ENCODE peak calls at places on chromosomes 2 and 18, in four cellular contexts. E, W, O and Z are unnamed samples.

GRCh38 chr2:56444339-56444738 is 260.5 kb downstream of the CCDC85A start:
- DNase-seq in W (no peak), E (no peak), O (no peak), Z (peak; percentile 30)

GRCh38 chr2:212726403-212726802 is 187.8 kb upstream of the ERBB4 start:
- DNase-seq in O (no peak), E (no peak), W (no peak), Z (peak; percentile 8)

GRCh38 chr2:101830555-101830954 is 133.0 kb downstream of the MAP4K4 start:
- DNase-seq in O (peak; percentile 91), W (no peak), E (peak; percentile 97), Z (no peak)

GRCh38 chr2:236745420-236746210 is 176.0 kb downstream of the ACKR3 start:
- DNase-seq in E (peak; percentile 78), W (no peak), O (peak; percentile 55), Z (peak; percentile 92)

GRCh38 chr18:26965206-26965605 is 99.7 kb upstream of the AQP4 start:
- DNase-seq in W (no peak), E (no peak), O (no peak), Z (no peak)

GRCh38 chr2:84919885-84920580 is 14.6 kb downstream of the TMSB10 start:
- DNase-seq in E (peak; percentile 97), O (peak; percentile 99), W (no peak), Z (peak; percentile 80)

GRCh38 chr18:31791817-31792579 is 31.3 kb upstream of the SLC25A52 start:
- DNase-seq in W (no peak), O (no peak), E (no peak), Z (no peak)

GRCh38 chr18:41395695-41396094 is 559.3 kb upstream of the PIK3C3 start:
- DNase-seq in W (no peak), E (no peak), O (peak; percentile 1), Z (peak; percentile 4)

GRCh38 chr18:48632676-48633257 is 93.9 kb downstream of the CTIF start:
- DNase-seq in O (no peak), W (no peak), E (no peak), Z (no peak)

GRCh38 chr2:149040451-149040850 is 2.0 kb downstream of the LYPD6B start:
- DNase-seq in O (no peak), E (no peak), W (no peak), Z (peak; percentile 86)

GRCh38 chr2:70923378-70924015 is 12.2 kb upstream of the ATP6V1B1 start:
- DNase-seq in W (no peak), E (no peak), O (no peak), Z (peak; percentile 71)

GRCh38 chr18:25825066-25825465 is 265.3 kb downstream of the SS18 start:
- DNase-seq in W (no peak), E (peak; percentile 52), O (no peak), Z (no peak)

GRCh38 chr2:207403950-207404349 is 125.8 kb upstream of the CREB1 start:
- DNase-seq in W (no peak), E (no peak), O (no peak), Z (no peak)

GRCh38 chr18:48019557-48019956 is 89.1 kb upstream of the SMAD2 start:
- DNase-seq in W (no peak), O (no peak), E (no peak), Z (no peak)

GRCh38 chr2:203567786-203568185 is 32.7 kb upstream of the RAPH1 start:
- DNase-seq in E (no peak), W (no peak), O (no peak), Z (no peak)

GRCh38 chr2:148906136-148906535 is 31.1 kb downstream of the KIF5C start:
- DNase-seq in O (no peak), E (no peak), W (no peak), Z (no peak)

GRCh38 chr18:37838086-37838485 is 272.5 kb upstream of the CELF4 start:
- DNase-seq in O (no peak), E (no peak), W (no peak), Z (no peak)

GRCh38 chr2:153287109-153287801 is 191.3 kb downstream of the RPRM start:
- DNase-seq in O (no peak), W (peak; percentile 46), E (no peak), Z (peak; percentile 84)

GRCh38 chr2:227853765-227854271 is 17.6 kb upstream of the DAW1 start:
- DNase-seq in E (peak; percentile 28), O (peak; percentile 30), W (no peak), Z (no peak)

GRCh38 chr18:13645093-13645492 is 81.3 kb downstream of the FAM210A start:
- DNase-seq in E (no peak), O (no peak), W (no peak), Z (no peak)

GRCh38 chr18:30970201-30970816 is 72.2 kb downstream of the DSC3 start:
- DNase-seq in O (peak; percentile 2), W (no peak), E (peak; percentile 26), Z (peak; percentile 49)

GRCh38 chr18:22704627-22704918 is 228.6 kb upstream of the RBBP8 start:
- DNase-seq in O (no peak), E (no peak), W (no peak), Z (no peak)

GRCh38 chr18:36322408-36322728 is 24.9 kb downstream of the FHOD3 start:
- DNase-seq in W (no peak), E (no peak), O (no peak), Z (no peak)

GRCh38 chr2:4780679-4781078 is 911.5 kb upstream of the SOX11 start:
- DNase-seq in E (no peak), O (no peak), W (no peak), Z (no peak)

GRCh38 chr2:141331127-141331526 is 799.7 kb downstream of the LRP1B start:
- DNase-seq in E (peak; percentile 86), O (peak; percentile 86), W (no peak), Z (peak; percentile 36)

GRCh38 chr18:23710068-23710527 is 20.8 kb downstream of the LAMA3 start:
- DNase-seq in E (no peak), W (no peak), O (peak; percentile 20), Z (peak; percentile 47)

GRCh38 chr2:121479882-121480522 is 50.7 kb upstream of the RNU4ATAC start:
- DNase-seq in W (no peak), E (no peak), O (no peak), Z (peak; percentile 82)

GRCh38 chr18:51039138-51040112 is 9.4 kb downstream of the SMAD4 start:
- DNase-seq in E (peak; percentile 42), W (no peak), O (peak; percentile 46), Z (peak; percentile 78)

GRCh38 chr18:76493213-76494107 is 1.6 kb downstream of the ZNF516 start:
- DNase-seq in W (peak; percentile 43), O (peak; percentile 72), E (peak; percentile 70), Z (peak; percentile 67)

GRCh38 chr18:59631583-59632181 is 65.5 kb downstream of the CCBE1 start:
- DNase-seq in W (peak; percentile 49), E (peak; percentile 30), O (peak; percentile 58), Z (peak; percentile 53)

GRCh38 chr2:127637725-127638252 is 8.2 kb upstream of the GPR17 start:
- DNase-seq in O (peak; percentile 77), W (no peak), E (peak; percentile 82), Z (peak; percentile 99)

GRCh38 chr18:78159397-78159796 is 820.2 kb upstream of the SALL3 start:
- DNase-seq in E (no peak), W (no peak), O (no peak), Z (no peak)

GRCh38 chr2:239399404-239399999 is 1.3 kb downstream of the HDAC4 start:
- DNase-seq in E (peak; percentile 59), O (peak; percentile 8), W (no peak), Z (peak; percentile 22)

GRCh38 chr2:54725343-54726099 is 2.1 kb downstream of the EML6 start:
- DNase-seq in O (no peak), W (no peak), E (no peak), Z (peak; percentile 3)

GRCh38 chr2:161059388-161059787 is 100.8 kb upstream of the TANK start:
- DNase-seq in W (no peak), O (no peak), E (no peak), Z (no peak)

GRCh38 chr2:99989905-99990304 is 152.5 kb downstream of the AFF3 start:
- DNase-seq in E (no peak), W (no peak), O (no peak), Z (no peak)

DNA sequence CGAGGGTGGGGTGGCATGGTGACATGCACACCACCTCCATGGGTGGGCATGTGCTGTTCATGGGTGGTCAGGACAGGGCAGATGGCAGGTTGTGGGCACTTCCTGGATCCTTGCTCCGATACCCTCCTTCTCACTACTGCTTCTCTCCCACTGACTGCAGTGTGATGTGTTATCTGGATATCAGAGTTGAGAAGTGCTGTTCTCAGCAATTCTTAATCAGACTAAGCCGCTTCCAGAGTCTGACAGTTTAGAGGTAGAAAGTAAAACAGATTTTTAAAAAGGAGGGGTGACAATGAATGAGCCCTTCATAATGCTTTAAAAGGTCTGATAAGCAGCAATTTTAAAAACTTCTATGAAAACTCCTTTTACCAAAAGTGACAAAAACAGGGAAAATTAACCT is 33.9 kb downstream of the SIGLEC15 start:
- DNase-seq in O (no peak), E (no peak), W (no peak), Z (no peak)
- H3K36me3 ChIP-seq in O (peaks cover 45% of the 10 kb centered on the region), E (peaks cover 97% of the 10 kb centered on the region), W (peaks cover 22% of the 10 kb centered on the region), Z (no peaks in the 10 kb centered on the region)

DNA sequence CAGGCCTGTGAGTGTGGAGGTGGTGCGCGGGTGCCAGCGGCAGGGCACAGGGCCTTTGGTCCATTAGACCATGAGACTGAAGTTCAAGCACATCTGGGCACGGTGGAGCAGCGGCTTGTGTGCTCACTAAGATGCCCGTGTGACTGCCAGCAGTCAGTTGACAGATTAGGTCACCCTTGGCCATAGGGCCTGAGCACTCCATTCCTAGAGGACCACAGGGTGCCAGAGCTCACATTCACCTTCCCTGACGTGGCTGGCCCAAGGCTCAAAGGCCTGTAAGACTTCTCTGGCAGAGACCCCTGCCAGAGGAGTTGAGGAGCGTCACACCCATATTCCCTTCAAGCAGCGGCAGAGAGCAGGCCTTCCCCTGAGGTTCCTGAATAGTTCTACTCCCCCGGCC is 650 bp downstream of the LHCGR start:
- DNase-seq in E (no peak), O (no peak), W (no peak), Z (peak; percentile 47)
- H2BK15ac ChIP-seq in E (no peak overlapping the region), O (no peak overlapping the region), W (peak overlapping the region; percentile 66), Z (no peak overlapping the region)

GRCh38 chr2:222939979-222940378 is 79.1 kb downstream of the ACSL3 start:
- DNase-seq in O (no peak), W (no peak), E (no peak), Z (no peak)
- H3K36me3 ChIP-seq in O (peaks cover 16% of the 10 kb centered on the region), W (peaks cover 7% of the 10 kb centered on the region), E (peaks cover 63% of the 10 kb centered on the region), Z (no peaks in the 10 kb centered on the region)

GRCh38 chr18:46173393-46174316 is 69.5 kb downstream of the HAUS1 start:
- DNase-seq in W (peak; percentile 89), O (peak; percentile 89), E (peak; percentile 95), Z (peak; percentile 98)
- H2BK15ac ChIP-seq in W (no peak overlapping the region), O (peak overlapping the region; percentile 56), E (peak overlapping the region; percentile 21), Z (no peak overlapping the region)

DNA sequence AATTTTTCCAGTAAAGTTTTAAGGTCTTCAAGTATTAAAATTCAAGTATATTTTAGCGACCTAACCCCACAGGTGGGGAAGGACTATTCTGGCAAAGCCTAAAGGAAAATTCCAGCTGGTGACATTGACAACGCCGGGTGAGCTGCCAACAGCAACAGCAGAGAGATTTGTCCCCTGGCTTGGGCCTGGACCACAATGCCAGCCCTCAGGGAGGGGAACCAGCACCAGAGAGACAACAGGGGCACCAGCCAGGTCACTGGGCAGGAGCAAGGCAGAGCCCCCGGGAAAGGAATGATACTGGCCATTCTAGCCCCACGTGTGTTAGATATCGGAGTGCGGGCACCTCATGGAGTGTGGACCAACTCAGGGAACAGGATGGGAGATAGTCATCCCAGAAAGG is 95.7 kb downstream of the ARMC9 start:
- DNase-seq in O (no peak), E (no peak), W (no peak), Z (no peak)
- H3K36me3 ChIP-seq in O (peaks cover 26% of the 10 kb centered on the region), E (peaks cover 97% of the 10 kb centered on the region), W (peaks cover 3% of the 10 kb centered on the region), Z (peaks cover 3% of the 10 kb centered on the region)

DNA sequence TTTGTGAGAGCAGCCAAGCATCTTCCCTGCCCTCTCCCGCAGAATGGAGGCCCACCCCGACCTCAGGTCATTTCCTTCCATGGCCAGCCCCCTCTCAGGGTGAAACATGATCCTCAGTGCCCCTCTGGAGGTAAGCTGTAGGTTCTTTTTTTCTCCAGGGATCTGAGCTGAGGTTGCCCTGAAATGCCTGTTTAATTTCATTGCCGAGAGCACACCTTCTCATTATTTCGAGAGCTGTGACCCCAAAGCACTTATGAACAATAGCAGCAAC is 122.6 kb upstream of the LGALSL start:
- DNase-seq in E (no peak), O (no peak), W (no peak), Z (peak; percentile 81)
- H2BK15ac ChIP-seq in E (no peak overlapping the region), O (no peak overlapping the region), W (no peak overlapping the region), Z (no peak overlapping the region)